ENCODE peak calls at places on chromosomes 7 and 10, in seven cellular contexts. N is BE2C, Q is coronary artery, T is adrenal gland, M is sigmoid colon, A is astrocyte, K is WERI-Rb-1. B is an unnamed sample.

GRCh38 chr10:125672884-125673283 is 10.1 kb downstream of the TEX36 start:
- DNase-seq in Q (no peak), K (no peak), T (no peak), N (no peak), M (no peak), A (no peak), B (no peak)

GRCh38 chr10:109992485-109992884 is 15.3 kb upstream of the ADD3 start:
- DNase-seq in N (no peak), Q (no peak), M (no peak), T (no peak), K (no peak), A (peak), B (peak)

GRCh38 chr7:92953657-92954056 is 117.3 kb upstream of the CDK6 start:
- DNase-seq in T (no peak), N (no peak), A (no peak), M (no peak), K (no peak), Q (no peak), B (peak)

GRCh38 chr7:41832936-41833335 is 130.0 kb upstream of the INHBA start:
- DNase-seq in Q (no peak), M (no peak), K (no peak), T (no peak), N (no peak), A (peak), B (no peak)

GRCh38 chr7:158228986-158229385 is 358.6 kb downstream of the PTPRN2 start:
- DNase-seq in K (no peak), N (no peak), M (no peak), A (no peak), Q (no peak), T (no peak), B (peak)

GRCh38 chr10:12512292-12513002 is 163.1 kb downstream of the CAMK1D start:
- DNase-seq in N (no peak), K (no peak), M (no peak), T (no peak), Q (peak), A (no peak), B (peak)

GRCh38 chr7:28988818-28989595 is 30.9 kb upstream of the TRIL start:
- DNase-seq in M (peak), Q (no peak), K (no peak), T (no peak), N (no peak), A (peak), B (peak)

GRCh38 chr10:67668448-67668847 is 27.5 kb downstream of the CTNNA3 start:
- DNase-seq in A (peak), K (no peak), T (no peak), N (no peak), M (no peak), Q (no peak), B (peak)

GRCh38 chr7:124532166-124532565 is 233.4 kb downstream of the GPR37 start:
- DNase-seq in A (peak), K (no peak), N (no peak), M (no peak), T (no peak), Q (no peak), B (peak)

GRCh38 chr7:47507514-47507913 is 74.4 kb downstream of the TNS3 start:
- DNase-seq in A (no peak), N (no peak), Q (no peak), T (no peak), M (peak), K (no peak), B (no peak)

GRCh38 chr10:104254493-104255243 is at the start of gene GSTO1:
- DNase-seq in Q (peak), M (peak), K (peak), A (peak), N (peak), T (peak), B (peak)

GRCh38 chr10:99560277-99561126 is 27.8 kb downstream of the NKX2-3 start:
- DNase-seq in A (no peak), T (peak), M (peak), Q (no peak), K (peak), N (peak), B (peak)

GRCh38 chr10:4006051-4006450 is 221.0 kb upstream of the KLF6 start:
- DNase-seq in K (no peak), T (peak), A (no peak), M (peak), Q (no peak), N (no peak), B (no peak)

GRCh38 chr7:13312327-13312726 is 624.9 kb downstream of the ARL4A start:
- DNase-seq in T (no peak), Q (no peak), A (no peak), K (no peak), M (no peak), N (peak), B (no peak)

GRCh38 chr10:37937864-37938263 is 38.6 kb downstream of the ZNF25 start:
- DNase-seq in Q (no peak), A (no peak), N (no peak), T (no peak), K (no peak), M (no peak), B (no peak)

GRCh38 chr10:126137557-126138221 is 241.3 kb downstream of the FANK1 start:
- DNase-seq in M (no peak), K (no peak), A (peak), N (no peak), T (no peak), Q (no peak), B (peak)

GRCh38 chr10:110512461-110513187 is 14.9 kb downstream of the DUSP5 start:
- DNase-seq in N (no peak), A (peak), Q (peak), M (peak), T (peak), K (no peak), B (peak)

GRCh38 chr10:621981-622740 is 67.3 kb downstream of the DIP2C start:
- DNase-seq in T (no peak), Q (no peak), M (no peak), K (no peak), A (no peak), N (no peak), B (no peak)

GRCh38 chr10:17229967-17230682 is 2.1 kb downstream of the VIM start:
- DNase-seq in Q (peak), K (peak), A (peak), N (peak), T (peak), M (peak), B (peak)

GRCh38 chr7:42125321-42125720 is 111.7 kb downstream of the GLI3 start:
- DNase-seq in T (no peak), N (no peak), K (peak), Q (no peak), M (no peak), A (no peak), B (no peak)

GRCh38 chr10:102773986-102774385 is 30.2 kb downstream of the WBP1L start:
- DNase-seq in A (no peak), T (no peak), Q (no peak), M (no peak), N (no peak), K (no peak), B (peak)

GRCh38 chr10:119306514-119306951 is 99.2 kb downstream of the GRK5 start:
- DNase-seq in M (no peak), N (no peak), T (no peak), K (no peak), Q (no peak), A (peak), B (no peak)
- H3K4me3 ChIP-seq in M (no peak), N (no peak), T (no peak), K (no peak), Q (no peak), A (peak), B (no peak)

DNA sequence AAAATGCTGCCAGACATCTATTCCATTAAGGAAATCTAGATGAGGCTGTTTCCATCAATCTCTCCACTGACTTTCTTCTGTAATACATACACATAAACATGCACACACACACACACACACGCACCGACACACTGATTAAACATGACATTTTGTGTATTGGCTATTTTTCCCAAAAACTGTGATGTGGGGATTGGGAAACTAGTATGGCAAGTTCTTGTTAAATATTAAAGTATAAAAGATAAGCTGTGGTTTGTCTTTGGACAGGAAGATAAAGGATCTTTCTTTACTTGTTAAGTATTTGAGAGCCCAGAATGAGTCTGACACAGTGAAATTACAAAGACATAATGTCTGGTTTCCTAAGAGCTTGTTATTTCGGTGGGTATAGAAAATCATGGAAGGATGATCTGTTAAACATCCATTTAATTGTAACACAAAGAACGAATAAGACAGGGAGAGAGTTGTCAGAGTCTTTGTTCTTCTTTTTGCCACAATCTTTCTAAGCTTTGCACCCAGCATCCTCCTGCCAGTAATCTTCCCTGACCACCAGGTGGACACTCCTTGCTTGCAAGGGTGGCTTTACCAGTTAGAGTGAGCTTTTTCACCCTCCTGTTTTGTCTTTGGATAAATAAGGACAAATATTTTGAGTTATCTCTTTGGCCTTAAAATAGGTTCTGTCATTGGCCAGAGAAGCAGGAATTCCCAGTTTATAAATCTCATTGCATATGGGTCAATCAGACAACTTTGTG is 177.2 kb upstream of the TMEM72 start:
- DNase-seq in T (no peak), K (no peak), Q (no peak), A (peak), M (no peak), N (no peak), B (no peak)
- TF ChIP-seq CTCF in T (peak), K (no peak), Q (no peak), A (no peak), M (no peak), N (no peak), B (peak)

GRCh38 chr7:20779041-20779440 is 7.6 kb downstream of the SP8 start:
- DNase-seq in A (no peak), N (no peak), K (no peak), T (no peak), M (no peak), Q (no peak), B (no peak)

GRCh38 chr7:20776214-20776875 is 10.3 kb downstream of the SP8 start:
- DNase-seq in A (no peak), M (no peak), Q (no peak), K (no peak), N (no peak), T (no peak), B (no peak)

GRCh38 chr7:20778063-20778721 is 8.5 kb downstream of the SP8 start:
- DNase-seq in Q (no peak), K (peak), T (no peak), N (peak), A (no peak), M (no peak), B (peak)

GRCh38 chr7:20776942-20777341 is 9.7 kb downstream of the SP8 start:
- DNase-seq in N (no peak), T (no peak), M (no peak), A (no peak), K (no peak), Q (no peak), B (no peak)

DNA sequence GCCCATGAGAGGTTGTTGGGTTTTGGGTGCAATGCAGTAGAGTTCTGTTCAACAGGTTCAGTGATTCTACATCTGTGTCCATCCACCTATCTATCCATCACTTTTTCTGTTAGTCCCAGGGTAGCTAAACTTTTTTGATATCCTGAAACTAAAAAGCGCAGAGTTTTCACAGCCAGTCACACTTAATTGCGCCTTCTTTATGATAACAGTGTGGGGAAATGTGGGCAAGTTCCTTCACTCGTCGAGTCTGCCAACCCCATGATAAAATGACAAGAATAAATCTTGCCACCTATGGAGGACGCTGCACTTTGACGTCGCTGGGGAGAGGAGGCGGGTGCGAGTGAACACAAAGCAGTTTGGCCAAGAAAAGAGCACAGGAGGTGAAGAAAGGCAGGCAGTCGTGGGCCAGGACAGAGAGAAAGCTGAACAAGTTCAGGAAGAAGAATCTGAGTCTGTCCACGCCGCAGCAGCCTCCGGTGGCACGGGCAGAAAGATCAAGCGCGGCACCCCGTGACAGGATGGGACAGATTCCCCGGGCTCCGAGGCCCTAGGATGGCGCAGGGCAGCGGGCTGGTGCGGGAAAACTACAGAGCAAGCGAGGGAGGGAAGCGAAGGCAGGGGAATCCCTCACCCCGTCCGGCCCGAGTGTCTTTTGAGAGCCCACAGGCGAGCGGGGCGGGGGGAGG is 9.2 kb downstream of the SP8 start:
- DNase-seq in M (no peak), N (no peak), K (no peak), Q (no peak), T (no peak), A (no peak), B (no peak)
- H3K4me3 ChIP-seq in M (peak), N (no peak), K (peak), Q (peak), T (no peak), A (no peak), B (no peak)

DNA sequence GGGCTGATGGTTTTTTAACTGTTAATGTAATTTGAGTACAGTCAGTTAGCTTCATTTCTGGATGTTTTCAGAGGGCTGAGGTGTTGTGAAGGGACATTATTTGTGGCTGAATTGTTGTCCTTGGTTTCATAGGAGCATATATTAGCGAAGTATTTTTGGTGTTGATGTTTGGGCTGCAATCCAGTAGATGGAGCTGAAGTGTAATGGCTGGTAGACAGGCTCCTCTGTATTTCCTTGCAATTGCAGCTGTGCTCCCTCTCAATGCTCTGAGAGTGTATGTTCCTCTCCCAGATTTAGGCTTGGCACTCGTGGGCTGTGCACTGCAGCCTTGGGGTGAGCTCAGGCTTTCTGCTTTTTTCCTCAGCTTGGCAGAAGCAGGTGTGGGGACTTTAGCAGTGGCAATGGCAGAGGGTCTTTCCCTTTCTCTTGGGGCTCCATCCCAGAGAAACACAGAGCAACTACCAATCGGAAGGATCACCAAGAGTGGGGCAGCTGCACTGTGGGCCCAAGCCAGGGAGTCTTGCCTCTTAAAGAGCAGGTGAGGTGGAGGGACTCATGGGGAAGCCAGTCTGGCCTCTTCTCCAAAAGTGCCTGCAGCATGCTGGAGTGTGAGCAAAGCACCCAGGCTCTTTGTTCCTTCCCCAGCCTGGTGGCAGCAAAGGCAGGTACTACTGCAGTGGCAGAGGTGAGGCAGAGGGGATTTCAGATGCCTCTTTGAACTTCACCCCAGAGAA is 544.4 kb downstream of the SH2D4B start:
- DNase-seq in N (no peak), K (no peak), M (no peak), Q (no peak), A (no peak), T (no peak), B (no peak)
- TF ChIP-seq CTCF in N (peak), K (peak), M (no peak), Q (no peak), A (no peak), T (no peak), B (no peak)

GRCh38 chr7:131972251-131972650 is 415.8 kb upstream of the PODXL start:
- DNase-seq in N (no peak), Q (no peak), M (no peak), K (no peak), A (no peak), T (no peak), B (no peak)
- H3K4me3 ChIP-seq in N (no peak), Q (no peak), M (no peak), K (no peak), A (no peak), T (no peak), B (no peak)

GRCh38 chr10:69968830-69969229 is 83.8 kb upstream of the MACROH2A2 start:
- DNase-seq in M (no peak), K (peak), A (no peak), N (peak), T (no peak), Q (no peak), B (peak)
- TF ChIP-seq CTCF in M (no peak), K (peak), A (no peak), N (peak), T (no peak), Q (no peak), B (peak)

GRCh38 chr10:43125274-43125845 is 12.9 kb upstream of the CSGALNACT2 start:
- DNase-seq in M (no peak), N (no peak), Q (peak), K (peak), T (no peak), A (no peak), B (no peak)

GRCh38 chr10:43126759-43127424 is 11.4 kb upstream of the CSGALNACT2 start:
- DNase-seq in N (no peak), A (no peak), T (no peak), K (no peak), M (no peak), Q (peak), B (no peak)

GRCh38 chr10:43127447-43127846 is 10.8 kb upstream of the CSGALNACT2 start:
- DNase-seq in K (no peak), T (no peak), Q (no peak), M (no peak), A (no peak), N (no peak), B (no peak)

GRCh38 chr10:43124574-43125273 is 13.5 kb upstream of the CSGALNACT2 start:
- DNase-seq in M (no peak), K (peak), A (no peak), Q (peak), N (no peak), T (no peak), B (no peak)

DNA sequence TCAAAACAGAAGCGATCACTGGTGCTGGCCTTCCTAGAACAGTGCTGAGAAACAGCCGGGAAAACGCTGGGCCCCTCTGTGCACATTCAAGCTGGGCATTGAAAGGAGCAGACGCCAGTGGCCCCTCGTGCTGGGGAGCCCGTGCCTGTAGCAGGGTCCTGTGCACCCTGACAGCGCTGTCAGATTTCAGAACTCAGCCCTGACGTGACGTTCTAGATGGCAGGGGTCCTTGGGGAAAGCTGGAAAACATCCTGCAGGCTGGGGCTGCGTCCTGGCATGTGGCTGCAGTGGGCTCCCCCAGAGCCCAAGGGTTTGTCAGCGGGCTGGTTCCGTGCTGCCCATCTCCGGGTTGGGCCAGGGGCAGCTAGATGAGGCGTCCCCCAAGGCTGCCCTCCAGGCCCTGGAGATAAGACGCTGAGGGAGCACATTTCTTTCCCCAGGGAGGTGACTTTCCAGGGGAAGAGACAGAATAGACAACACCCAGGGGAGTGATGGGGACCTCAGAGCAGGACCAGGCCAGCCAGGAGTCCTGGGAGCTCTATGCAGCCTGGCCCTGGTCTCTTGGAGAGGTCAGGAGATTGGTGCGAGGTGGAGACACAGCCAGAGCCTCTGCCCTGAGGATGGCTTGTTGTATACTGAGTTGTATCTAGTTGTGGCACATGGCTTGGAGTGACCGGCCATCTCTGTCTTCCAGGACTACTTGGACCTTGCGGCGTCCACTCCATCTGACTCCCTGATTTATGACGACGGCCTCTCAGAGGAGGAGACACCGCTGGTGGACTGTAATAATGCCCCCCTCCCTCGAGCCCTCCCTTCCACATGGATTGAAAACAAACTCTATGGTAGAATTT is 12.1 kb upstream of the CSGALNACT2 start:
- DNase-seq in K (no peak), N (no peak), A (no peak), T (no peak), M (no peak), Q (peak), B (no peak)
- H3K4me3 ChIP-seq in K (no peak), N (no peak), A (no peak), T (no peak), M (no peak), Q (no peak), B (no peak)

GRCh38 chr7:52920977-52921376 is 114.5 kb upstream of the POM121L12 start:
- DNase-seq in A (no peak), M (no peak), Q (no peak), N (peak), T (no peak), K (no peak), B (no peak)
- TF ChIP-seq CTCF in A (no peak), M (no peak), Q (no peak), N (peak), T (no peak), K (no peak), B (no peak)